ENCODE peak calls at places on chromosomes 6 and 20, in six cellular contexts. One of them, this sample, is unnamed.

GRCh38 chr6:163667372-163668060 is 253.0 kb downstream of the QKI start:
- DNase-seq in activated CD4-positive, alpha-beta memory T cell treated with anti-CD3 and anti-CD28 coated beads for 36 hours: no peak
- DNase-seq in stimulated activated CD4-positive, alpha-beta T cell treated with anti-CD3 and anti-CD28 coated beads, Interleukin-1b, Interleukin-23, amount 100 ng/mL, for 48 hours: no peak
- DNase-seq in NCI-H2081: no peak
- DNase-seq in brain microvascular endothelial cell: peak; percentile 14
- DNase-seq in RWPE1: no peak
- DNase-seq in this sample: peak; percentile 47

GRCh38 chr6:95685817-95686216 is 108.5 kb downstream of the MANEA start:
- DNase-seq in NCI-H2081: no peak
- DNase-seq in stimulated activated CD4-positive, alpha-beta T cell treated with anti-CD3 and anti-CD28 coated beads, Interleukin-1b, Interleukin-23, amount 100 ng/mL, for 48 hours: no peak
- DNase-seq in brain microvascular endothelial cell: no peak
- DNase-seq in activated CD4-positive, alpha-beta memory T cell treated with anti-CD3 and anti-CD28 coated beads for 36 hours: no peak
- DNase-seq in RWPE1: no peak
- DNase-seq in this sample: no peak

GRCh38 chr6:110178626-110179405 is 654 bp downstream of the WASF1 start:
- DNase-seq in NCI-H2081: peak; percentile 44
- DNase-seq in brain microvascular endothelial cell: peak; percentile 49
- DNase-seq in activated CD4-positive, alpha-beta memory T cell treated with anti-CD3 and anti-CD28 coated beads for 36 hours: peak; percentile 72
- DNase-seq in RWPE1: peak; percentile 41
- DNase-seq in stimulated activated CD4-positive, alpha-beta T cell treated with anti-CD3 and anti-CD28 coated beads, Interleukin-1b, Interleukin-23, amount 100 ng/mL, for 48 hours: peak; percentile 43
- DNase-seq in this sample: peak; percentile 73

GRCh38 chr20:44384423-44385027 is 29.0 kb downstream of the HNF4A start:
- DNase-seq in activated CD4-positive, alpha-beta memory T cell treated with anti-CD3 and anti-CD28 coated beads for 36 hours: peak; percentile 88
- DNase-seq in stimulated activated CD4-positive, alpha-beta T cell treated with anti-CD3 and anti-CD28 coated beads, Interleukin-1b, Interleukin-23, amount 100 ng/mL, for 48 hours: peak; percentile 78
- DNase-seq in RWPE1: peak; percentile 75
- DNase-seq in brain microvascular endothelial cell: peak; percentile 56
- DNase-seq in NCI-H2081: peak; percentile 43
- DNase-seq in this sample: peak; percentile 67

GRCh38 chr6:31834367-31834703 is 6.8 kb downstream of the HSPA1B start:
- DNase-seq in activated CD4-positive, alpha-beta memory T cell treated with anti-CD3 and anti-CD28 coated beads for 36 hours: peak; percentile 85
- DNase-seq in brain microvascular endothelial cell: peak; percentile 73
- DNase-seq in RWPE1: peak; percentile 83
- DNase-seq in NCI-H2081: peak; percentile 84
- DNase-seq in stimulated activated CD4-positive, alpha-beta T cell treated with anti-CD3 and anti-CD28 coated beads, Interleukin-1b, Interleukin-23, amount 100 ng/mL, for 48 hours: peak; percentile 65
- DNase-seq in this sample: peak; percentile 90

GRCh38 chr6:129215916-129216525 is 333.1 kb downstream of the LAMA2 start:
- DNase-seq in brain microvascular endothelial cell: no peak
- DNase-seq in activated CD4-positive, alpha-beta memory T cell treated with anti-CD3 and anti-CD28 coated beads for 36 hours: no peak
- DNase-seq in RWPE1: no peak
- DNase-seq in NCI-H2081: no peak
- DNase-seq in stimulated activated CD4-positive, alpha-beta T cell treated with anti-CD3 and anti-CD28 coated beads, Interleukin-1b, Interleukin-23, amount 100 ng/mL, for 48 hours: no peak
- DNase-seq in this sample: no peak

GRCh38 chr20:20440473-20440872 is 72.6 kb downstream of the INSM1 start:
- DNase-seq in stimulated activated CD4-positive, alpha-beta T cell treated with anti-CD3 and anti-CD28 coated beads, Interleukin-1b, Interleukin-23, amount 100 ng/mL, for 48 hours: no peak
- DNase-seq in brain microvascular endothelial cell: no peak
- DNase-seq in NCI-H2081: peak; percentile 82
- DNase-seq in RWPE1: no peak
- DNase-seq in activated CD4-positive, alpha-beta memory T cell treated with anti-CD3 and anti-CD28 coated beads for 36 hours: no peak
- DNase-seq in this sample: no peak

GRCh38 chr6:30044630-30045029 is 16.4 kb upstream of the POLR1H start:
- DNase-seq in RWPE1: no peak
- DNase-seq in stimulated activated CD4-positive, alpha-beta T cell treated with anti-CD3 and anti-CD28 coated beads, Interleukin-1b, Interleukin-23, amount 100 ng/mL, for 48 hours: no peak
- DNase-seq in brain microvascular endothelial cell: peak; percentile 68
- DNase-seq in NCI-H2081: no peak
- DNase-seq in activated CD4-positive, alpha-beta memory T cell treated with anti-CD3 and anti-CD28 coated beads for 36 hours: no peak
- DNase-seq in this sample: peak; percentile 71

GRCh38 chr6:83247471-83247870 is 54.3 kb downstream of the RWDD2A start:
- DNase-seq in NCI-H2081: no peak
- DNase-seq in RWPE1: no peak
- DNase-seq in activated CD4-positive, alpha-beta memory T cell treated with anti-CD3 and anti-CD28 coated beads for 36 hours: no peak
- DNase-seq in stimulated activated CD4-positive, alpha-beta T cell treated with anti-CD3 and anti-CD28 coated beads, Interleukin-1b, Interleukin-23, amount 100 ng/mL, for 48 hours: no peak
- DNase-seq in brain microvascular endothelial cell: no peak
- DNase-seq in this sample: no peak

GRCh38 chr6:168583821-168584220 is 142.8 kb downstream of the SMOC2 start:
- DNase-seq in brain microvascular endothelial cell: no peak
- DNase-seq in RWPE1: no peak
- DNase-seq in NCI-H2081: no peak
- DNase-seq in activated CD4-positive, alpha-beta memory T cell treated with anti-CD3 and anti-CD28 coated beads for 36 hours: no peak
- DNase-seq in stimulated activated CD4-positive, alpha-beta T cell treated with anti-CD3 and anti-CD28 coated beads, Interleukin-1b, Interleukin-23, amount 100 ng/mL, for 48 hours: no peak
- DNase-seq in this sample: no peak

GRCh38 chr20:34639755-34640222 is 37.1 kb downstream of the PIGU start:
- DNase-seq in activated CD4-positive, alpha-beta memory T cell treated with anti-CD3 and anti-CD28 coated beads for 36 hours: no peak
- DNase-seq in stimulated activated CD4-positive, alpha-beta T cell treated with anti-CD3 and anti-CD28 coated beads, Interleukin-1b, Interleukin-23, amount 100 ng/mL, for 48 hours: no peak
- DNase-seq in RWPE1: no peak
- DNase-seq in brain microvascular endothelial cell: no peak
- DNase-seq in NCI-H2081: peak; percentile 92
- DNase-seq in this sample: no peak

GRCh38 chr20:59145926-59146800 is 17.5 kb upstream of the ZNF831 start:
- DNase-seq in stimulated activated CD4-positive, alpha-beta T cell treated with anti-CD3 and anti-CD28 coated beads, Interleukin-1b, Interleukin-23, amount 100 ng/mL, for 48 hours: peak; percentile 78
- DNase-seq in NCI-H2081: no peak
- DNase-seq in activated CD4-positive, alpha-beta memory T cell treated with anti-CD3 and anti-CD28 coated beads for 36 hours: peak; percentile 86
- DNase-seq in RWPE1: no peak
- DNase-seq in brain microvascular endothelial cell: no peak
- DNase-seq in this sample: no peak

GRCh38 chr6:71681234-71681867 is 205.0 kb upstream of the RIMS1 start:
- DNase-seq in stimulated activated CD4-positive, alpha-beta T cell treated with anti-CD3 and anti-CD28 coated beads, Interleukin-1b, Interleukin-23, amount 100 ng/mL, for 48 hours: no peak
- DNase-seq in activated CD4-positive, alpha-beta memory T cell treated with anti-CD3 and anti-CD28 coated beads for 36 hours: no peak
- DNase-seq in RWPE1: no peak
- DNase-seq in brain microvascular endothelial cell: no peak
- DNase-seq in NCI-H2081: no peak
- DNase-seq in this sample: no peak

GRCh38 chr6:166586424-166587156 is at the start of gene RAMACL:
- DNase-seq in RWPE1: peak; percentile 72
- DNase-seq in stimulated activated CD4-positive, alpha-beta T cell treated with anti-CD3 and anti-CD28 coated beads, Interleukin-1b, Interleukin-23, amount 100 ng/mL, for 48 hours: peak; percentile 59
- DNase-seq in NCI-H2081: no peak
- DNase-seq in activated CD4-positive, alpha-beta memory T cell treated with anti-CD3 and anti-CD28 coated beads for 36 hours: peak; percentile 55
- DNase-seq in brain microvascular endothelial cell: no peak
- DNase-seq in this sample: no peak

GRCh38 chr6:63346217-63346834 is 26.5 kb upstream of the LGSN start:
- DNase-seq in RWPE1: no peak
- DNase-seq in NCI-H2081: no peak
- DNase-seq in stimulated activated CD4-positive, alpha-beta T cell treated with anti-CD3 and anti-CD28 coated beads, Interleukin-1b, Interleukin-23, amount 100 ng/mL, for 48 hours: no peak
- DNase-seq in brain microvascular endothelial cell: no peak
- DNase-seq in activated CD4-positive, alpha-beta memory T cell treated with anti-CD3 and anti-CD28 coated beads for 36 hours: no peak
- DNase-seq in this sample: no peak

GRCh38 chr20:13816757-13817156 is 31.9 kb downstream of the NDUFAF5 start:
- DNase-seq in activated CD4-positive, alpha-beta memory T cell treated with anti-CD3 and anti-CD28 coated beads for 36 hours: no peak
- DNase-seq in NCI-H2081: no peak
- DNase-seq in stimulated activated CD4-positive, alpha-beta T cell treated with anti-CD3 and anti-CD28 coated beads, Interleukin-1b, Interleukin-23, amount 100 ng/mL, for 48 hours: no peak
- DNase-seq in RWPE1: peak; percentile 26
- DNase-seq in brain microvascular endothelial cell: no peak
- DNase-seq in this sample: no peak

GRCh38 chr20:43949741-43950618 is 35.3 kb downstream of the TOX2 start:
- DNase-seq in activated CD4-positive, alpha-beta memory T cell treated with anti-CD3 and anti-CD28 coated beads for 36 hours: peak; percentile 88
- DNase-seq in NCI-H2081: no peak
- DNase-seq in RWPE1: no peak
- DNase-seq in brain microvascular endothelial cell: peak; percentile 54
- DNase-seq in stimulated activated CD4-positive, alpha-beta T cell treated with anti-CD3 and anti-CD28 coated beads, Interleukin-1b, Interleukin-23, amount 100 ng/mL, for 48 hours: peak; percentile 66
- DNase-seq in this sample: peak; percentile 53